ENCODE peak calls at places on chromosomes 4 and X, in ten cellular contexts. T is H9, C is omental fat pad, V is GM13976, B is heart right ventricle, Z is adrenal gland, W is A549, O is Peyer's patch, M is nephron progenitor cell, K is left ventricle myocardium inferior. R is an unnamed sample.

GRCh38 chrX:65674351-65674893 is 7.0 kb downstream of the MSN start:
- DNase-seq in Z (peak), V (no peak), O (no peak), M (no peak), K (no peak), B (no peak), C (no peak), T (no peak), W (no peak), R (no peak)

GRCh38 chrX:21838937-21839333 is 482 bp upstream of the MBTPS2 start:
- DNase-seq in O (no peak), Z (no peak), K (no peak), T (no peak), V (no peak), B (no peak), M (no peak), W (peak), C (no peak), R (no peak)

GRCh38 chr4:168398589-168398988 is 80.0 kb upstream of the DDX60 start:
- DNase-seq in W (no peak), M (no peak), C (no peak), Z (no peak), O (no peak), V (no peak), B (no peak), K (no peak), T (no peak), R (no peak)

GRCh38 chr4:24589448-24589847 is 5.1 kb upstream of the DHX15 start:
- DNase-seq in T (no peak), C (no peak), V (no peak), K (no peak), Z (no peak), B (no peak), O (no peak), M (no peak), W (no peak), R (no peak)

GRCh38 chrX:13430136-13430827 is 110.4 kb upstream of the ATXN3L start:
- DNase-seq in K (no peak), O (no peak), M (no peak), T (no peak), Z (no peak), B (no peak), W (peak), V (no peak), C (no peak), R (no peak)

GRCh38 chrX:119218198-119218597 is 17.9 kb upstream of the PGRMC1 start:
- DNase-seq in M (no peak), O (no peak), V (no peak), K (no peak), W (no peak), T (no peak), B (no peak), Z (no peak), C (no peak), R (no peak)

GRCh38 chr4:81221303-81222081 is 6.5 kb upstream of the PRKG2 start:
- DNase-seq in T (no peak), B (no peak), O (no peak), V (no peak), W (no peak), M (no peak), K (no peak), C (no peak), Z (no peak), R (no peak)

GRCh38 chrX:106670631-106671030 is 55.9 kb upstream of the RNF128 start:
- DNase-seq in M (no peak), T (no peak), B (no peak), Z (no peak), V (no peak), O (no peak), K (no peak), C (no peak), W (no peak), R (no peak)

GRCh38 chrX:109535578-109535977 is 1.1 kb upstream of the NXT2 start:
- DNase-seq in Z (no peak), C (no peak), V (no peak), B (no peak), K (no peak), T (no peak), O (no peak), M (no peak), W (no peak), R (no peak)

GRCh38 chr4:132838244-132838643 is 310.9 kb upstream of the PCDH10 start:
- DNase-seq in B (no peak), V (no peak), T (no peak), K (no peak), C (no peak), M (no peak), W (no peak), O (no peak), Z (no peak), R (no peak)

DNA sequence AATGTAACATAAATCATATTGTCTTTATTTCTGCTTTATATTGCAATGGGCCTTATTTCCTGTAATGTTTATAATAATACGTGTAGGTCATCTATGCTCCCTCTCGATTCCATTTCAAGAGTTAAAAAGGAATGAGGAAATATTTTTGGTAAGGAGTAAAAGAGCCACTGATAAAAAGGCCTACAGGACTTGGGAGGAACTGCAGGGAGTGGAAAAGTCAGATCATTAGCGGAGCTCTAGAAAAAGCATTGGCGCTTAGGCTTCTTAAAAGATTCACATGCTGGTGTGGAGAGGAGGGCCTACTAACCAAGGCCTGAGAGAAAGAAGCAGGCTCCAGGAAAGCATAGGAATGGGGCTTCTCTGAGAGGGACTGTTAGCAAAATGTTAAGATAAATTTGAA is 82.9 kb upstream of the PNPLA4 start:
- DNase-seq in W (peak), Z (no peak), C (no peak), O (no peak), T (no peak), B (no peak), K (no peak), M (no peak), V (no peak), R (no peak)
- TF ChIP-seq CTCF in W (no peak), Z (peak), C (no peak), O (no peak), T (no peak), B (no peak), K (no peak), M (peak), V (no peak), R (no peak)

GRCh38 chrX:131821945-131822622 is 201.0 kb upstream of the STK26 start:
- DNase-seq in V (no peak), K (no peak), Z (peak), M (no peak), W (peak), T (no peak), B (peak), O (peak), C (peak), R (no peak)

GRCh38 chrX:131818297-131818936 is 204.7 kb upstream of the STK26 start:
- DNase-seq in W (no peak), T (no peak), M (no peak), Z (no peak), C (no peak), K (no peak), B (no peak), O (no peak), V (no peak), R (no peak)

GRCh38 chrX:131812847-131813825 is 210.0 kb upstream of the STK26 start:
- DNase-seq in C (peak), M (no peak), Z (peak), T (no peak), K (no peak), W (peak), B (peak), O (peak), V (peak), R (peak)

DNA sequence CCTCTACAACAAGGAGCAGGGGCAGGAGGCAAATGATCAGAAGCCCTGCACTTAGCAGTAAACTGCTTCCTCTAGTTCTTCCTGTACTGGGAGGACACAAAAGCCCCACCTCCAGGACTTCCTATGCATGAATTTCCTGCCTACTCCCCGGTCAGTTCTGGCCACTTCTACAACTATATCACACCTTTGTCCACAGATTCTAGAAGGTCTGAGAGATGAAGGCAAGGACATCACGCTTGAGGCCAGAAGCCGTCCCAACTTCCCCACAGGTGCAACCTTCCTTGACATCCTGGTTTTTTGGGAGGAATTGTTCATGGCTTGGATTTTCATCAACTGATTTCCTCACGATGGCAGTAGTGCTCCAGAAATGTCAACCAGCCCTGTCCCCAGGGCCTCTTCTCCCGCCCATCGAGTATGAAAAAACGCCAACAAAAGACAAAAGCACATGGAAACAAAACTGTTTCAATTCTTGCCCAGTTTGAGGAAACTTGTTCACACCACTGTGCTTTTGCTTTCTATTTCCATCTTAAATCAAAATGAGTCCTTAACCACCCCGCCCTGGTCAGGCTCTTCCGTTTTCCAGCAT is 206.5 kb upstream of the STK26 start:
- DNase-seq in O (peak), V (peak), T (no peak), B (peak), K (no peak), M (no peak), Z (peak), W (peak), C (peak), R (peak)
- TF ChIP-seq CTCF in O (peak), V (peak), T (no peak), B (peak), K (peak), M (no peak), Z (peak), W (peak), C (no peak), R (no peak)

GRCh38 chrX:56975611-56976010 is 19.7 kb downstream of the SPIN3 start:
- DNase-seq in O (no peak), V (no peak), T (no peak), K (no peak), C (no peak), W (no peak), M (no peak), B (no peak), Z (no peak), R (no peak)
- TF ChIP-seq CTCF in O (no peak), V (no peak), T (no peak), K (no peak), C (no peak), W (no peak), M (no peak), B (no peak), Z (no peak), R (no peak)

DNA sequence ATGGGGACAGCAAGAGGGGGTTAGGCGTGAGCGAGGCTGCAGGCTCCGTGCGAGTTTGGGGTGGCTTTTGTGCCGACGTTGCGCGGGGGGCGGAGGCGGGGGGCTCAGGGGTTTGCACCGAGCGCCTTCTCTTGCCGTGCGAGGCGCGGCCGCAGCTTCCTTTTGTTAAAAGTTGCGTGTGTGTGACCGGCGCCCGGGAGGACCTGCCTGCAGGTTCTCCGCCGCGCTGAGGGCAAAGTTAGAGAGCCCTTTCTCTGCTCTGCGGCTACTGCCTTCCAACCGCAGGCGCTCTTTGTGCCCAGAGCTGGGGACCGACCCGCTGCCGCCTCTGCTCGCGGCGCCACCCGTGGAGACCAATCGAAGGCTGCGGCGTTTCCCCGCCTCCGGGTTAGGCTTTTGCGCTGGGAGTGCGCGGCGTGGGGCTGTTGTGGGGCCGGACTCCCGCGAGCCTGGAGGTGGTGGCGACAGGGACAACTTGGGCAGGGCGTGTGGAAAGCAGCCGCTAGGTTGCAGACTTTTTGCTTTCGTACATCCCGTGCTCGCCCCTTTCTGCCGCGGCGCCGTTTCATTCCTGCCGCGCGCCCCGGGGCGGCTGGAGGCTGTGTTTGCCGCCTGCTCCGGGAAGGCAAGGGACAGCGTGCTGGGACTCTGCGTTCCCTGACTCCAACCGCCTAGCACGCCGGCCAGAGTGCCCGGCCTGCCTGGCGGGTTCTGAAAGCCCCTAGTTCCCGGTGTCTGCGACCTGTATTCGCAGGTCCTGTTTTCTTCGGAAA is 750 bp downstream of the KIT start:
- DNase-seq in T (peak), V (peak), M (peak), K (peak), Z (peak), W (peak), C (no peak), B (peak), O (peak), R (no peak)
- TF ChIP-seq CTCF in T (peak), V (no peak), M (peak), K (peak), Z (peak), W (no peak), C (no peak), B (peak), O (no peak), R (no peak)

DNA sequence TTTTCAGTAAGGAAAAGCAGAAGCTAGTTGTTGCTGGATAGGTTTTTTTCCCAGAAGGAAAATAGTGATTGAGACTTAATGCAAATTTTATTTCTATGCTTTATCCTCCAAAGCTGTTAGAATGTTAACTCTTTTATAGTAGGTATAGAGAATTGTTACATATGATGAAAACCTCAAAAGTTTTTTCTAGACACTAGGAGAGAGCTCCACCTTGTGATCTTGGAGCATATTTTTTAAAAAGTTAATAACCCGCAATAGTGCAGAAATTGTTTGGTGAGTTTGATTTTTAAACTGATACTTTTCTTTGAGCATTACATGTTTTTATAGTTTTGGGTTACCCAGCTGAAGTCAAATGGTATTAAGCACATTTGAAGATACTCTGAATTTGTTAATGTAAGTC is 56.5 kb downstream of the STAG2 start:
- DNase-seq in O (no peak), W (no peak), M (no peak), B (no peak), V (peak), C (no peak), T (no peak), Z (no peak), K (no peak), R (no peak)
- TF ChIP-seq CTCF in O (no peak), W (peak), M (no peak), B (peak), V (no peak), C (no peak), T (no peak), Z (no peak), K (peak), R (no peak)

GRCh38 chr4:48906283-48907173 is at the start of gene OCIAD2:
- DNase-seq in T (peak), M (peak), Z (peak), K (peak), W (peak), B (peak), C (no peak), V (peak), O (peak), R (peak)
- TF ChIP-seq CTCF in T (peak), M (no peak), Z (no peak), K (peak), W (no peak), B (peak), C (no peak), V (peak), O (peak), R (no peak)

DNA sequence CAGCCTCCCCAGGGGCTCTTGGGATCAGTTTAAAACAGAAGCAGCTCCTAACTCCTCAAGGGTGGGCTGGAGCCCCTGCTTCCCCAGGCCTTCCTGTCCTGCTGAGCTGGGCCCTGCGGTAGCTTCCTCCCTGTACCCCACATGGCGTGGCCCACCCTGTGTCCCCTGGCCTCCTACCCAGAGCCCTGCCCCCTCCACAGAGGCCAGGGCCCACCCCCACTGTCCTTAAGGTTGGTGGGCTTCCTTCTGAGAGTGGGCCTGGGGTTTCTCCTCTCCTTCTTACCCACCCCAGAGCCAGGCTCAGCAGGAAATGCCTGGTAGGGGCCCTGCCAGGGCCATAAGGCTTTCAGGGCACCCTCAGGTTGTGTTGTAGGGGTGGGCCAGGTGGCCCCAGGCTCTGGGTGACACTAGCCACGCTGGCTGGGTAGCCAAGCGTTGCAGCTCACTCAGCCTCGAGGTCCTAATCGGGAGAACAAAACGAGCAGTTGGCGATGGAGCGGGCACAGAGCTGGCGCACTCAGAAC is 11.6 kb downstream of the SH3BP2 start:
- DNase-seq in T (no peak), O (peak), V (no peak), B (no peak), K (peak), M (no peak), W (no peak), C (no peak), Z (peak), R (no peak)
- TF ChIP-seq CTCF in T (no peak), O (no peak), V (no peak), B (no peak), K (no peak), M (no peak), W (no peak), C (no peak), Z (no peak), R (no peak)

GRCh38 chrX:92232182-92232581 is 453.0 kb downstream of the PCDH11X start:
- DNase-seq in B (no peak), O (no peak), V (no peak), M (no peak), T (no peak), Z (no peak), W (peak), K (no peak), C (no peak), R (no peak)
- TF ChIP-seq CTCF in B (no peak), O (no peak), V (no peak), M (peak), T (peak), Z (peak), W (peak), K (no peak), C (no peak), R (no peak)

GRCh38 chrX:135437867-135438733 is 16.4 kb downstream of the SMIM10L2A start:
- DNase-seq in C (no peak), K (no peak), Z (no peak), O (no peak), W (peak), M (no peak), V (no peak), B (no peak), T (no peak), R (no peak)
- TF ChIP-seq CTCF in C (no peak), K (no peak), Z (no peak), O (no peak), W (peak), M (no peak), V (no peak), B (no peak), T (peak), R (no peak)

R was measured in activated B cell treated with CpG ODN at 0.5 μM for 24 hours.